ENCODE peak calls at places on chromosomes 1 and 21, in ten cellular contexts. J is GM12865; X is fibroblast of lung; C is cardiac fibroblast; P is AG10803; K is uterus; M is pancreas; H is astrocyte of the spinal cord; F is left lung; G is CD8-positive, alpha-beta T cell. I is an unnamed sample.

GRCh38 chr1:67599085-67599484 is 85.9 kb upstream of the GADD45A start:
- DNase-seq in G (no peak), M (no peak), P (peak), H (no peak), C (no peak), J (no peak), K (no peak), X (no peak), F (no peak), I (peak)

GRCh38 chr1:2346691-2347408 is 44.5 kb downstream of the MORN1 start:
- DNase-seq in K (peak), M (peak), P (no peak), X (no peak), C (no peak), F (peak), H (no peak), J (no peak), G (no peak), I (no peak)

GRCh38 chr1:9150582-9151290 is 21.8 kb upstream of the GPR157 start:
- DNase-seq in F (no peak), J (no peak), K (peak), H (peak), X (peak), C (peak), P (peak), M (no peak), G (no peak), I (no peak)

GRCh38 chr1:165075725-165076370 is 280.7 kb downstream of the LMX1A start:
- DNase-seq in G (no peak), F (no peak), J (peak), X (peak), M (no peak), H (peak), P (peak), C (peak), K (peak), I (peak)

GRCh38 chr1:19251305-19252196 is at the start of the genes EMC1 and MRTO4:
- DNase-seq in X (peak), F (peak), J (peak), H (peak), C (peak), K (peak), G (peak), P (peak), M (peak), I (peak)

GRCh38 chr1:168121314-168122029 is 15.3 kb downstream of the GPR161 start:
- DNase-seq in M (peak), K (peak), X (peak), J (no peak), C (peak), P (peak), F (peak), G (no peak), H (peak), I (peak)

GRCh38 chr1:33624991-33625870 is 152.8 kb downstream of the ZSCAN20 start:
- DNase-seq in F (no peak), C (no peak), J (no peak), K (no peak), P (no peak), M (no peak), H (no peak), G (no peak), X (no peak), I (no peak)

GRCh38 chr1:16720403-16721223 is 19.7 kb upstream of the RNU1-4 start:
- DNase-seq in X (no peak), P (no peak), F (no peak), M (peak), H (no peak), J (peak), K (no peak), G (no peak), C (no peak), I (no peak)

GRCh38 chr1:209879539-209879938 is 51.8 kb downstream of the UTP25 start:
- DNase-seq in H (peak), G (no peak), J (no peak), M (no peak), P (no peak), C (peak), X (no peak), K (no peak), F (no peak), I (peak)

GRCh38 chr1:187646536-187647128 is 817.9 kb downstream of the PLA2G4A start:
- DNase-seq in M (no peak), G (no peak), H (no peak), P (no peak), K (no peak), J (no peak), F (no peak), X (no peak), C (no peak), I (no peak)

GRCh38 chr1:201260648-201261311 is 22.5 kb upstream of the PKP1 start:
- DNase-seq in H (no peak), F (no peak), X (no peak), C (no peak), P (no peak), G (no peak), M (no peak), J (no peak), K (no peak), I (peak)

GRCh38 chr1:67211589-67212563 is 45.6 kb downstream of the IL23R start:
- DNase-seq in G (peak), P (peak), F (no peak), J (peak), H (peak), X (peak), C (peak), K (no peak), M (no peak), I (peak)

GRCh38 chr1:29218223-29218622 is 12.5 kb downstream of the MECR start:
- DNase-seq in G (no peak), M (no peak), J (no peak), P (peak), X (no peak), K (no peak), F (no peak), C (peak), H (no peak), I (no peak)

DNA sequence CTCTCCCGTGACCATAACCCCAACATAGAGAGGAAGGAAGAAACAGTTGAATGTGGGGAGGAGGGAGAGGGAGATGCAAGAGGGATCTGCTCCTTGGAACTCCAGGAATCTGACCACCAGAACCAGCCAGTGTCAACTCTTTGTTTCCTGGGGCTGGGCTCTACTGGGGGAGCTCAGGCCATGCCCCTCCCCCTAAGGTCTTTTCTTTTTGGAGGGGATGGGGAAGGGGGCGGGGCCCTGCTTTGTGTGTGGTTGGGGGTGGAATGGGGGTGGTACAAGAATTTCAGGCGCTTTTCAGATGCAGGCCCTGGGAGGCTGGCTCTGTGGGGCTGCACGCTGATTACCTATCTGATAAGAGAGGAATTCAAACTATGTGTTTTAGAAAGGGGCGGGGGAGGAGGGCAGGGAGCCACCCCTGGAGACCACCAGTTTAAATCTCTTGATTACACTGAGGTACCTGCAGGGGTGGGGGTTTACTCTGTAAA is 8.3 kb downstream of the LIN28A start:
- DNase-seq in K (no peak), H (no peak), X (no peak), P (no peak), J (no peak), G (no peak), C (no peak), M (peak), F (no peak), I (no peak)
- H3K4me3 ChIP-seq in K (no peak), H (no peak), X (no peak), P (no peak), J (no peak), G (no peak), C (no peak), M (no peak), F (no peak), I (no peak)

DNA sequence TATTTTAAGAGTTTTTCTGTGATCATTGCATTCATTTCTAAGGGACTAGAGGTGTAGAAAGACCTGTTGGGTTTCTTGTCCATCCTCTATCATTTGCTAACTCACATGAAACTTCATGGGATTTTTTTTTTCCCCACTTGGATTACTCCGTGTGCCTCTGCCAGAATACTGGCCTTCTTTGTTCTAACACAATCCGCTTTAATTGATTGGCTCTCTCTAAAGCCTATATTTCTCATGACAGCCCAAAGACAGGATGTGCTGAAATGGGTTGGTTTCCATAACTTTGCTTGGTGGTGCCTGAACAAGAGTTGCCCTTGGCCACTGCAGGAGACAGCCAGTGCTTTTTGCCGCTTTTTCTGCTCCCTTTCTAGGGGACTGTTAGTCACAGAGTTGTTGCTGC is 12.2 kb downstream of the CACHD1 start:
- DNase-seq in H (no peak), M (no peak), F (no peak), K (no peak), X (no peak), G (no peak), J (no peak), P (no peak), C (no peak), I (no peak)
- H3K4me3 ChIP-seq in H (no peak), M (no peak), F (no peak), K (no peak), X (no peak), G (no peak), J (no peak), P (no peak), C (no peak), I (no peak)

GRCh38 chr21:45595574-45596295 is 47.8 kb upstream of the PCBP3 start:
- DNase-seq in H (no peak), F (no peak), C (no peak), G (no peak), P (no peak), X (no peak), J (no peak), M (no peak), K (no peak), I (no peak)
- H3K4me3 ChIP-seq in H (no peak), F (no peak), C (no peak), G (no peak), P (no peak), X (no peak), J (no peak), M (no peak), K (no peak), I (no peak)

GRCh38 chr1:115643219-115643618 is 1.4 kb downstream of the VANGL1 start:
- DNase-seq in H (no peak), K (no peak), P (no peak), C (no peak), G (no peak), X (no peak), J (no peak), F (no peak), M (no peak), I (no peak)

GRCh38 chr1:115641762-115642167 is at the start of gene VANGL1:
- DNase-seq in F (peak), P (peak), K (peak), X (peak), G (no peak), J (peak), M (peak), C (peak), H (peak), I (no peak)

GRCh38 chr1:115644109-115644508 is 2.3 kb downstream of the VANGL1 start:
- DNase-seq in H (no peak), G (no peak), M (no peak), P (no peak), F (no peak), J (no peak), K (no peak), X (no peak), C (no peak), I (no peak)

GRCh38 chr1:115642168-115643072 is 650 bp downstream of the VANGL1 start:
- DNase-seq in K (peak), X (peak), C (peak), P (peak), G (no peak), F (peak), H (peak), M (peak), J (peak), I (peak)

GRCh38 chr1:115643636-115644035 is 1.9 kb downstream of the VANGL1 start:
- DNase-seq in X (no peak), G (no peak), J (no peak), H (no peak), K (no peak), C (no peak), F (no peak), P (no peak), M (no peak), I (no peak)
- H3K4me3 ChIP-seq in X (no peak), G (no peak), J (no peak), H (no peak), K (no peak), C (no peak), F (no peak), P (no peak), M (no peak), I (no peak)

I was measured in bronchial epithelial cell.